ENCODE peak calls at places on chromosomes 2 and 18, in nine cellular contexts. P is stomach, O is SK-N-SH, M is ovary, X is A549, V is sigmoid colon, C is transverse colon, U is HepG2, E is K562. I is an unnamed sample.

GRCh38 chr18:26504831-26505230 is 43.5 kb downstream of the KCTD1 start:
- DNase-seq in M (no peak), V (no peak), E (no peak), O (no peak), X (no peak), U (no peak), P (no peak), C (no peak), I (no peak)

GRCh38 chr18:28019425-28020108 is 157.4 kb downstream of the CDH2 start:
- DNase-seq in X (no peak), O (no peak), P (no peak), C (no peak), U (no peak), E (no peak), V (no peak), M (no peak), I (no peak)

GRCh38 chr2:235532307-235532706 is 38.5 kb downstream of the AGAP1 start:
- DNase-seq in V (no peak), C (no peak), U (no peak), E (no peak), M (no peak), P (no peak), O (no peak), X (no peak), I (no peak)

GRCh38 chr2:171999125-171999524 is 628 bp upstream of the METAP1D start:
- DNase-seq in V (no peak), P (no peak), X (no peak), O (no peak), U (no peak), M (no peak), C (no peak), E (no peak), I (no peak)

GRCh38 chr2:241035818-241036396 is 37.5 kb downstream of the SNED1 start:
- DNase-seq in X (no peak), V (no peak), C (no peak), M (no peak), P (no peak), E (no peak), O (peak; percentile 44), U (no peak), I (no peak)

GRCh38 chr2:42110287-42110973 is 58.7 kb upstream of the EML4 start:
- DNase-seq in E (no peak), U (no peak), P (peak; percentile 57), C (no peak), O (no peak), M (no peak), V (peak; percentile 75), X (no peak), I (no peak)

GRCh38 chr2:117785740-117786139 is 28.8 kb upstream of the DDX18 start:
- DNase-seq in V (no peak), M (no peak), U (peak; percentile 59), E (peak; percentile 42), X (peak; percentile 15), P (peak; percentile 34), C (peak; percentile 16), O (peak; percentile 57), I (no peak)

GRCh38 chr2:233142355-233142897 is 82.3 kb downstream of the INPP5D start:
- DNase-seq in X (no peak), V (no peak), E (no peak), M (no peak), P (no peak), O (no peak), C (no peak), U (no peak), I (no peak)

GRCh38 chr18:27136208-27136535 is 48.9 kb downstream of the CHST9 start:
- DNase-seq in U (peak; percentile 86), E (no peak), X (peak; percentile 4), V (no peak), O (no peak), M (no peak), P (no peak), C (no peak), I (no peak)

GRCh38 chr2:160407393-160408204 is 86.0 kb downstream of the RBMS1 start:
- DNase-seq in O (peak; percentile 89), P (peak; percentile 53), V (peak; percentile 87), E (no peak), C (peak; percentile 46), X (peak; percentile 38), U (peak; percentile 31), M (peak; percentile 72), I (no peak)

GRCh38 chr2:217331577-217332139 is 471.8 kb upstream of the TNP1 start:
- DNase-seq in X (peak; percentile 19), E (no peak), U (peak; percentile 99), O (no peak), V (no peak), M (no peak), C (no peak), P (peak; percentile 36), I (no peak)

GRCh38 chr2:144554811-144555210 is 34.9 kb upstream of the ZEB2 start:
- DNase-seq in E (no peak), P (no peak), V (no peak), M (no peak), O (no peak), X (no peak), C (no peak), U (no peak), I (no peak)

GRCh38 chr2:10863837-10864236 is 47.9 kb upstream of the KCNF1 start:
- DNase-seq in C (peak; percentile 24), V (no peak), P (no peak), X (no peak), O (no peak), E (no peak), U (no peak), M (no peak), I (no peak)

GRCh38 chr2:79860233-79861058 is 347.6 kb downstream of the CTNNA2 start:
- DNase-seq in O (peak; percentile 63), V (no peak), U (peak; percentile 53), P (no peak), X (peak; percentile 6), M (no peak), C (no peak), E (peak; percentile 11), I (no peak)

GRCh38 chr2:120026890-120027289 is 14.0 kb downstream of the EPB41L5 start:
- DNase-seq in O (no peak), X (no peak), U (no peak), C (no peak), E (no peak), V (no peak), M (no peak), P (no peak), I (no peak)
- TF ChIP-seq CTCF in O (peak; percentile 32), X (no peak), U (peak; percentile 9), C (no peak), E (no peak), V (peak; percentile 15), M (no peak), P (no peak), I (no peak)

GRCh38 chr18:32271649-32272324 is 81.9 kb downstream of the MEP1B start:
- DNase-seq in C (peak; percentile 21), O (peak; percentile 62), E (peak; percentile 46), V (no peak), M (peak; percentile 50), P (no peak), X (peak; percentile 40), U (peak; percentile 36), I (no peak)
- TF ChIP-seq EP300 in C (no peak), O (no peak), E (no peak), V (no peak), M (no peak), P (no peak), X (no peak), U (no peak), I (no peak)

GRCh38 chr2:26845021-26845420 is 2.9 kb upstream of the DPYSL5 start:
- DNase-seq in M (no peak), V (no peak), P (no peak), X (no peak), C (no peak), E (no peak), U (no peak), O (no peak), I (peak; percentile 29)

GRCh38 chr2:26843041-26843440 is 4.9 kb upstream of the DPYSL5 start:
- DNase-seq in P (no peak), U (no peak), V (no peak), O (no peak), X (no peak), E (no peak), M (no peak), C (no peak), I (no peak)

GRCh38 chr2:26838121-26838906 is 9.6 kb upstream of the DPYSL5 start:
- DNase-seq in P (no peak), U (no peak), O (no peak), V (no peak), M (no peak), E (no peak), C (no peak), X (no peak), I (no peak)

GRCh38 chr2:26846334-26846863 is 1.5 kb upstream of the DPYSL5 start:
- DNase-seq in C (peak; percentile 57), E (peak; percentile 71), V (peak; percentile 82), U (peak; percentile 61), P (peak; percentile 67), X (peak; percentile 80), O (peak; percentile 86), M (peak; percentile 61), I (peak; percentile 91)

DNA sequence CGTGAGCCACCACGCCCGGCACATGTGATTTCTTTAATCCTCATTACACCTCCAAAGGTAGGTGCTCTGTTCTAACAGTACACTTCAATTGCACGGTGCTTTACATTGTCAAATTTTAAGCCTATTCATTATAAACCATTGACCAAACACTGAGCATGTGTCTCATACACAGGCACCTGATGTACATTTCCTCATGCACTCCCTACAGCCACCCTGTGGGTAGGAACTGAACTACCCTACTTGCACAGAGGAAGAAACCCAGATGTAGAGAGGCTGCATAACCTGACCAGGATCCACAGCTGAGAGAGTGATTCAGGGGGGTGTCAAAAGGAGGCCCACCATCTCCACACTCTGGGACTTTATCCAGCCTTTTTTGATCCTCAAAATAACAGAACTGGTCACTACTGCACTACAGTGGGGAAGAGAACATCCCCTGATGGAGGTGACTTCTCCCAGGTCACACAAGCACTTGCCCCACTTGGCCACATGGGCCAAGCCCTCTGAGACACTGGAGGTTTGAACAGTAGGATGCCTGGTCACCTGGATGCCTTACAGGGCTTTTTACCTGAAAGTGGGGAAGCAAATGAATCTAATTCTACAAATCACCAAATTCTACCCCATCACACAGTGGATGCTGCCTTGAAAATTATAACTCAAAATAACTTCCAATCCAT is 6.9 kb upstream of the DPYSL5 start:
- DNase-seq in C (no peak), X (peak; percentile 48), M (no peak), U (peak; percentile 15), P (no peak), E (peak; percentile 38), O (peak; percentile 54), V (no peak), I (no peak)
- TF ChIP-seq CTCF in C (no peak), X (no peak), M (no peak), U (peak; percentile 29), P (no peak), E (peak; percentile 35), O (peak; percentile 14), V (no peak), I (no peak)

DNA sequence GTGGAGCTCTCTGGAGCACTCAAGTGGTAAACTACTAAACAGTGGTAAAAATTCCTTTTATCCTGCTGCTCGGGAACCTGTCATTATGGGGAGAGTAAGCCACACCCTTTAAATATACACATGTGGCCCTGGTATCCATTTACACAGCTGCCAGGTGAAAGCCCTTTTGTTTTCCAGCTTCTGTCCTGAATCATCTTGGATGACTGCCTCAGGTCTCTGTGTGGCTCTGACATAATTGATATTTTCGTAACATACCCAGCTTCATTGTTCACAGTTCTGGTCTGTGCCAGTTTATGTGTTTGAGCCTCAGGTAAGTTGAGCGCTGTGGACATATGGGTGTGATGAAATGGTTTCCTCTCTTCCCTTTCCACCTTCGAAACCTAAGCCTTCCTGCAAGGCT is 15.7 kb upstream of the TTC39C start:
- DNase-seq in X (no peak), U (peak; percentile 68), M (no peak), P (no peak), V (no peak), C (no peak), E (no peak), O (no peak), I (no peak)
- TF ChIP-seq EP300 in X (no peak), U (no peak), M (no peak), P (no peak), V (no peak), C (no peak), E (no peak), O (no peak), I (no peak)

I was measured in esophagus muscularis mucosa.